ENCODE peak calls at places on chromosomes 5 and 9, in five cellular contexts. P is heart left ventricle, I is SK-N-SH, Q is MM.1S, U is PC-3. V is an unnamed sample.

GRCh38 chr9:38026021-38026809 is 42.8 kb downstream of the SHB start:
- DNase-seq in U (peak; percentile 82), Q (no peak), P (peak; percentile 51), I (peak; percentile 47), V (peak; percentile 98)

GRCh38 chr9:134065720-134066419 is 2.0 kb downstream of the BRD3 start:
- DNase-seq in U (peak; percentile 34), Q (no peak), I (peak; percentile 76), P (peak; percentile 49), V (peak; percentile 21)

GRCh38 chr9:78775211-78775610 is 478.3 kb downstream of the PSAT1 start:
- DNase-seq in I (no peak), U (no peak), Q (no peak), P (no peak), V (no peak)

GRCh38 chr9:841371-842209 is at the start of gene DMRT1:
- DNase-seq in I (no peak), Q (no peak), P (no peak), U (no peak), V (no peak)

GRCh38 chr9:14080940-14081621 is 232.9 kb downstream of the NFIB start:
- DNase-seq in I (no peak), P (no peak), U (peak; percentile 50), Q (no peak), V (peak; percentile 93)

GRCh38 chr5:39543335-39543734 is 118.6 kb upstream of the DAB2 start:
- DNase-seq in P (no peak), I (no peak), U (no peak), Q (no peak), V (peak; percentile 84)

GRCh38 chr9:31733166-31733565 is 651.3 kb upstream of the ACO1 start:
- DNase-seq in P (no peak), I (no peak), Q (no peak), U (no peak), V (peak; percentile 52)

GRCh38 chr5:111070272-111071134 is 1.0 kb upstream of the TSLP start:
- DNase-seq in Q (no peak), P (no peak), U (no peak), I (no peak), V (no peak)

GRCh38 chr9:27125936-27126335 is 16.9 kb downstream of the TEK start:
- DNase-seq in U (peak; percentile 43), P (no peak), I (no peak), Q (no peak), V (peak; percentile 61)

GRCh38 chr5:161535762-161536161 is 10.8 kb downstream of the GABRB2 start:
- DNase-seq in P (no peak), I (no peak), Q (no peak), U (no peak), V (no peak)

GRCh38 chr5:38468202-38468656 is 88.2 kb downstream of the LIFR start:
- DNase-seq in Q (no peak), I (no peak), P (no peak), U (peak; percentile 98), V (peak; percentile 76)

GRCh38 chr9:98530806-98531386 is 177.8 kb downstream of the GABBR2 start:
- DNase-seq in I (no peak), U (no peak), Q (no peak), P (no peak), V (no peak)

GRCh38 chr5:35988529-35988928 is 2.7 kb downstream of the UGT3A1 start:
- DNase-seq in Q (no peak), I (no peak), U (no peak), P (no peak), V (no peak)

GRCh38 chr9:3980771-3981170 is 319.1 kb downstream of the GLIS3 start:
- DNase-seq in Q (no peak), I (no peak), P (no peak), U (no peak), V (no peak)

GRCh38 chr5:457195-457961 is 14.4 kb downstream of the EXOC3 start:
- DNase-seq in I (no peak), Q (no peak), P (peak; percentile 14), U (no peak), V (no peak)

GRCh38 chr5:141430332-141431113 is at the start of gene PCDHGA12:
- DNase-seq in U (no peak), I (no peak), Q (peak; percentile 86), P (peak; percentile 56), V (peak; percentile 69)

GRCh38 chr5:35339006-35339405 is 108.7 kb upstream of the PRLR start:
- DNase-seq in P (no peak), U (no peak), Q (no peak), I (no peak), V (no peak)

GRCh38 chr5:97400537-97400936 is 217.5 kb upstream of the RIOK2 start:
- DNase-seq in I (no peak), U (no peak), P (no peak), Q (no peak), V (no peak)

GRCh38 chr9:32581512-32582143 is 8.7 kb upstream of the NDUFB6 start:
- DNase-seq in P (no peak), Q (peak; percentile 81), U (peak; percentile 77), I (peak; percentile 60), V (no peak)

GRCh38 chr9:38315085-38315595 is 77.4 kb upstream of the ALDH1B1 start:
- DNase-seq in Q (no peak), P (no peak), U (no peak), I (no peak), V (no peak)

GRCh38 chr5:147576646-147577535 is 67.0 kb upstream of the DPYSL3 start:
- DNase-seq in P (peak; percentile 44), I (peak; percentile 49), U (peak; percentile 77), Q (peak; percentile 66), V (peak; percentile 19)

GRCh38 chr5:89847743-89848142 is 561.8 kb downstream of the CETN3 start:
- DNase-seq in U (peak; percentile 30), I (no peak), Q (no peak), P (no peak), V (peak; percentile 36)

GRCh38 chr5:19626218-19626617 is 361.8 kb downstream of the CDH18 start:
- DNase-seq in P (no peak), I (no peak), U (no peak), Q (no peak), V (no peak)

GRCh38 chr5:147966326-147966725 is 60.0 kb upstream of the C5orf46 start:
- DNase-seq in Q (no peak), I (no peak), U (no peak), P (no peak), V (no peak)

GRCh38 chr9:136725612-136726011 is 13.2 kb downstream of the DIPK1B start:
- DNase-seq in U (peak; percentile 72), P (no peak), I (no peak), Q (no peak), V (peak; percentile 71)

GRCh38 chr9:138114501-138115245 is 237.1 kb downstream of the CACNA1B start:
- DNase-seq in P (no peak), I (no peak), U (no peak), Q (no peak), V (no peak)

DNA sequence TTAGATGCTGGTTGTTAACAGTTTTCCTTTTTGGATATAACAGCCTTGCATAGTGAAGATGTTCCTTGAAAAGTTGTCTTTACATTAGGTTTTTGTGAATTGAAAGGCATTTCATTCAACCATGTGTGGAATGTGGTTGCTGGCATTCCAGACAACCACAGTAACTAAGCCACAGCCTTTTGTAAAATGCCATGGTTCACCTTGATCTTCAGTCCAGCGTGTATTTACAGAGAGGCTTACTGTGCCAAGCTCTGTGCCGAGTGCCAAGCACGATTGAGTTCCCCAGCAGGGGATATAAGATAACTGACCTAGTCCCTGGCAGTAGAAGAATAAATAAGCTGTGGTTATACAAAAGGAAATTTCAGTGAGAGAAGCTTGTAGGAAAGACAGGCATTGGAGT is 4.9 kb downstream of the EXOSC2 start:
- DNase-seq in P (no peak), U (no peak), I (no peak), Q (no peak), V (no peak)
- TF ChIP-seq CTCF in P (no peak), U (no peak), I (no peak), Q (no peak), V (no peak)

DNA sequence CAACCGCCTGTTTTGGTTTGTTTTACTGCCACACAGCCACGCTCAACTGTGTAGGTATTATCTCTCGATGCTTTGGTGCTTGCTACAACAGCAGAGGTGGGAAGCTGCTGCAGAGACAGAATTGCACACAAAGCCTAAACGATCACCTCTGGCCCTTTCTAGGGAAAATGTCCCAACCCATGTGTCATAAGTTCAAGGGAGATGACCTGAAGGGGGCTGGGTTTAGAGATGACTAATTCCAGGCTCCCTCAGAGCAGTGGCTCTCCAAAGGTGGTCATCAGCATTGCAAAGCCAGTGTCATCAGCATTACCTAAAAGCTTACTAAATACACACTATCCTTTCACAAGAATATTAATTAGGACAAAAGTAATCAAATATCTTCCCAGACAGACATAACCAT is 10.9 kb downstream of the ZNF622 start:
- DNase-seq in I (no peak), Q (no peak), U (no peak), P (no peak), V (no peak)
- H3K4me1 ChIP-seq in I (peaks cover 2% of the 10 kb centered on the region), Q (peaks cover 5% of the 10 kb centered on the region), U (peaks cover 12% of the 10 kb centered on the region), P (peaks cover 50% of the 10 kb centered on the region), V (peaks cover 14% of the 10 kb centered on the region)

GRCh38 chr5:11620172-11620571 is 284.1 kb downstream of the CTNND2 start:
- DNase-seq in P (no peak), Q (no peak), I (no peak), U (no peak), V (no peak)

GRCh38 chr5:11622785-11623184 is 281.5 kb downstream of the CTNND2 start:
- DNase-seq in I (no peak), Q (no peak), U (no peak), P (no peak), V (no peak)

GRCh38 chr5:11617080-11617479 is 287.2 kb downstream of the CTNND2 start:
- DNase-seq in Q (no peak), U (no peak), P (no peak), I (no peak), V (no peak)

DNA sequence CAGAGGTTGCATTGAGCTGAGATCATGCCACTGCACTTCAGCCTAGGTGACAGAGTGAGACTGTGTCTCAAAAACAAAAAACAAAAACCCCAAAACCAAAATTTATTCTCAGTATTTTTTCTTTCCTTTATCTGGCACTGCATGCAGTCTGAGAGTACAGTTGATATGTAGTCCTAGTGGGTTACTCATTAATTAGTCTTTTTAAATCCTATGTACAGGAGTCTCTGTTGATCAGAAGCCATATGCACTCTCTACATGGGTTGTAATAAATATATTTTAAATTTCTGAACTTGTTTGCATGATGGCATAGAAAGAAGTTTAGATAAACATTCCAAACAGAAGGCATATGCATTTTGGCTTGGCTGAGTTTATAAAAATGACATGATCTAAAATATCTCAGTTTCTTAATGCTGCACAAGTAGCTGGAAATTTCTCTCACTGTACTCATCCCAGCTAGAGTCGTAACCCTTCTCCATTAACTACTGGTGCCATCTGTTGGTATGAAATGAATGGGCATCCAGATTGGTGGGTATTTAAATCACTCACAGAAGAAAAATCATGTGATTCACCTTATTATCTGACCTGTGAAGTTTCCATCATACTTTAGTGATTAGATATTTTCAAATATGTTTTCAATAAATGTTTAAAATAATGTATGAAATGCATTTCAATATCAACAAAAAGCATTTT is 284.8 kb downstream of the CTNND2 start:
- DNase-seq in I (no peak), Q (no peak), U (peak; percentile 59), P (no peak), V (no peak)
- TF ChIP-seq CTCF in I (peak; percentile 38), Q (no peak), U (peak; percentile 65), P (peak; percentile 41), V (peak; percentile 60)

GRCh38 chr9:110746211-110746930 is 77.8 kb downstream of the MUSK start:
- DNase-seq in Q (no peak), P (no peak), U (peak; percentile 28), I (no peak), V (no peak)

GRCh38 chr9:110745656-110746055 is 77.1 kb downstream of the MUSK start:
- DNase-seq in U (peak; percentile 82), P (no peak), I (no peak), Q (no peak), V (no peak)

GRCh38 chr9:110744753-110745522 is 76.3 kb downstream of the MUSK start:
- DNase-seq in U (peak; percentile 91), I (no peak), P (no peak), Q (no peak), V (peak; percentile 92)

GRCh38 chr9:110750272-110750671 is 81.7 kb downstream of the MUSK start:
- DNase-seq in Q (no peak), P (peak; percentile 30), I (no peak), U (no peak), V (no peak)

GRCh38 chr9:110748251-110748893 is 79.8 kb downstream of the MUSK start:
- DNase-seq in I (no peak), U (no peak), Q (no peak), P (no peak), V (peak; percentile 88)
- H3K4me1 ChIP-seq in I (peaks cover 15% of the 10 kb centered on the region), U (peaks cover 63% of the 10 kb centered on the region), Q (no peaks in the 10 kb centered on the region), P (peaks cover 6% of the 10 kb centered on the region), V (peaks cover 37% of the 10 kb centered on the region)

V was measured in foreskin keratinocyte.